ENCODE peak calls at places on chromosomes 2 and 18, in seven cellular contexts. V is gastrocnemius medialis, S is IMR-90, E is uterus, C is fibroblast of villous mesenchyme, L is psoas muscle, R is colonic mucosa. N is an unnamed sample.

GRCh38 chr2:172639823-172640222 is 83.9 kb downstream of the PDK1 start:
- DNase-seq in E (no peak), L (no peak), S (peak), R (no peak), V (no peak), C (peak), N (no peak)

GRCh38 chr2:199659207-199659606 is 191.8 kb downstream of the FTCDNL1 start:
- DNase-seq in R (peak), S (peak), V (no peak), C (peak), E (peak), L (peak), N (peak)

GRCh38 chr2:241507430-241508239 is 749 bp downstream of the STK25 start:
- DNase-seq in C (peak), S (peak), R (no peak), E (no peak), L (peak), V (peak), N (peak)

GRCh38 chr2:10245661-10246060 is 57.0 kb upstream of the HPCAL1 start:
- DNase-seq in R (no peak), E (no peak), L (no peak), V (no peak), C (no peak), S (no peak), N (peak)

GRCh38 chr18:13566941-13567762 is 159.2 kb downstream of the FAM210A start:
- DNase-seq in E (no peak), V (peak), L (peak), C (no peak), R (no peak), S (no peak), N (no peak)

GRCh38 chr18:58615150-58616132 is 13.4 kb downstream of the ALPK2 start:
- DNase-seq in E (no peak), S (peak), V (peak), L (no peak), C (no peak), R (peak), N (no peak)

GRCh38 chr2:108414945-108415344 is 34.1 kb upstream of the GCC2 start:
- DNase-seq in V (no peak), L (no peak), R (no peak), S (no peak), E (no peak), C (no peak), N (no peak)

GRCh38 chr2:63189026-63189425 is 138.4 kb downstream of the OTX1 start:
- DNase-seq in E (no peak), C (peak), S (peak), R (peak), V (no peak), L (no peak), N (peak)

GRCh38 chr2:74762789-74763188 is 71.1 kb upstream of the HK2 start:
- DNase-seq in V (no peak), E (no peak), R (no peak), L (no peak), S (no peak), C (no peak), N (no peak)

GRCh38 chr2:19195681-19196080 is 162.7 kb downstream of the OSR1 start:
- DNase-seq in V (no peak), R (no peak), E (no peak), S (peak), L (no peak), C (no peak), N (no peak)

GRCh38 chr2:73987948-73988700 is 3.4 kb downstream of the TET3 start:
- DNase-seq in V (no peak), C (no peak), S (no peak), E (no peak), R (no peak), L (no peak), N (no peak)

GRCh38 chr18:60552948-60553347 is 180.4 kb upstream of the MC4R start:
- DNase-seq in R (no peak), S (no peak), C (no peak), L (no peak), V (no peak), E (no peak), N (no peak)

GRCh38 chr2:223994562-223995162 is 37.4 kb downstream of the MRPL44 start:
- DNase-seq in E (no peak), S (no peak), R (no peak), C (no peak), L (no peak), V (no peak), N (no peak)

GRCh38 chr18:23956483-23956882 is 58.1 kb upstream of the TTC39C start:
- DNase-seq in V (no peak), S (no peak), L (no peak), C (no peak), E (no peak), R (no peak), N (no peak)

GRCh38 chr2:43169987-43170732 is 56.2 kb downstream of the ZFP36L2 start:
- DNase-seq in V (peak), R (peak), S (no peak), E (no peak), L (peak), C (no peak), N (peak)

GRCh38 chr2:27977623-27978312 is 87.2 kb downstream of the BABAM2 start:
- DNase-seq in L (peak), R (no peak), E (no peak), C (peak), V (peak), S (peak), N (no peak)

GRCh38 chr2:34912084-34912483 is 1313.0 kb upstream of the FAM98A start:
- DNase-seq in R (no peak), L (no peak), C (no peak), E (no peak), V (no peak), S (no peak), N (no peak)

GRCh38 chr18:34809697-34810096 is 99.6 kb downstream of the DTNA start:
- DNase-seq in R (peak), L (peak), E (peak), C (peak), S (peak), V (peak), N (peak)

GRCh38 chr2:41998201-41998781 is 49.5 kb upstream of the PKDCC start:
- DNase-seq in C (no peak), L (no peak), R (no peak), S (no peak), V (no peak), E (no peak), N (no peak)

GRCh38 chr18:74242451-74243096 is 49.2 kb downstream of the CYB5A start:
- DNase-seq in L (no peak), S (no peak), R (peak), E (no peak), C (peak), V (no peak), N (no peak)

GRCh38 chr2:128833628-128834027 is 515.0 kb upstream of the HS6ST1 start:
- DNase-seq in V (no peak), E (no peak), C (no peak), R (no peak), S (no peak), L (no peak), N (no peak)

GRCh38 chr2:14237902-14238301 is 394.6 kb upstream of the LRATD1 start:
- DNase-seq in V (no peak), L (no peak), E (no peak), R (no peak), S (no peak), C (no peak), N (no peak)

GRCh38 chr2:205675861-205676516 is 6.3 kb upstream of the NRP2 start:
- DNase-seq in S (peak), E (no peak), C (peak), V (no peak), L (no peak), R (peak), N (no peak)

GRCh38 chr2:42142476-42143184 is 26.5 kb upstream of the EML4 start:
- DNase-seq in E (no peak), V (no peak), L (no peak), C (peak), S (peak), R (no peak), N (no peak)

GRCh38 chr18:60503166-60503565 is 130.6 kb upstream of the MC4R start:
- DNase-seq in E (no peak), S (no peak), L (no peak), V (no peak), C (no peak), R (no peak), N (no peak)

GRCh38 chr18:49754866-49755265 is 58.5 kb downstream of the ACAA2 start:
- DNase-seq in C (no peak), R (no peak), V (no peak), E (no peak), S (peak), L (no peak), N (no peak)

GRCh38 chr2:232061265-232061664 is 99.8 kb downstream of the DIS3L2 start:
- DNase-seq in C (no peak), V (no peak), R (no peak), E (no peak), S (no peak), L (no peak), N (no peak)
- TF ChIP-seq CTCF in C (no peak), V (no peak), R (no peak), E (no peak), S (no peak), L (no peak), N (no peak)

GRCh38 chr2:59933948-59934347 is 619.5 kb downstream of the BCL11A start:
- DNase-seq in E (no peak), V (no peak), S (no peak), L (no peak), R (no peak), C (no peak), N (no peak)

GRCh38 chr2:59939173-59939572 is 614.3 kb downstream of the BCL11A start:
- DNase-seq in S (no peak), V (no peak), E (no peak), L (no peak), C (no peak), R (no peak), N (peak)

GRCh38 chr2:59936031-59936430 is 617.4 kb downstream of the BCL11A start:
- DNase-seq in E (no peak), L (no peak), R (no peak), V (no peak), C (no peak), S (no peak), N (peak)

GRCh38 chr2:59932341-59932740 is 621.1 kb downstream of the BCL11A start:
- DNase-seq in R (no peak), L (no peak), V (no peak), S (no peak), E (no peak), C (no peak), N (no peak)

GRCh38 chr2:59935005-59935404 is 618.4 kb downstream of the BCL11A start:
- DNase-seq in R (no peak), L (no peak), V (no peak), E (no peak), C (no peak), S (no peak), N (no peak)
- TF ChIP-seq CTCF in R (no peak), L (no peak), V (no peak), E (no peak), C (no peak), S (no peak), N (no peak)

GRCh38 chr2:70496819-70497218 is 56.8 kb downstream of the TGFA start:
- DNase-seq in V (no peak), L (no peak), R (no peak), C (no peak), E (no peak), S (no peak), N (no peak)
- TF ChIP-seq CTCF in V (no peak), L (no peak), R (no peak), C (no peak), E (no peak), S (no peak), N (no peak)

GRCh38 chr18:57052173-57052572 is 94.7 kb upstream of the BOD1L2 start:
- DNase-seq in V (no peak), L (no peak), S (no peak), R (no peak), E (no peak), C (no peak), N (no peak)
- TF ChIP-seq CTCF in V (no peak), L (no peak), S (no peak), R (no peak), E (no peak), C (no peak), N (no peak)

GRCh38 chr18:46677609-46678470 is 20.8 kb upstream of the LOXHD1 start:
- DNase-seq in L (no peak), V (no peak), C (peak), E (no peak), R (no peak), S (no peak), N (no peak)
- TF ChIP-seq CTCF in L (peak), V (no peak), C (no peak), E (no peak), R (no peak), S (no peak), N (no peak)

GRCh38 chr2:191869178-191869577 is 22.3 kb upstream of the CAVIN2 start:
- DNase-seq in E (no peak), C (peak), V (no peak), L (no peak), S (peak), R (peak), N (peak)

GRCh38 chr2:191867507-191867847 is 20.6 kb upstream of the CAVIN2 start:
- DNase-seq in L (no peak), V (no peak), S (no peak), R (no peak), E (no peak), C (no peak), N (no peak)

GRCh38 chr2:191866675-191867506 is 20.0 kb upstream of the CAVIN2 start:
- DNase-seq in V (no peak), S (peak), C (peak), L (no peak), E (no peak), R (peak), N (no peak)

GRCh38 chr2:191869781-191870180 is 22.9 kb upstream of the CAVIN2 start:
- DNase-seq in E (no peak), V (no peak), S (no peak), R (no peak), C (no peak), L (no peak), N (no peak)

DNA sequence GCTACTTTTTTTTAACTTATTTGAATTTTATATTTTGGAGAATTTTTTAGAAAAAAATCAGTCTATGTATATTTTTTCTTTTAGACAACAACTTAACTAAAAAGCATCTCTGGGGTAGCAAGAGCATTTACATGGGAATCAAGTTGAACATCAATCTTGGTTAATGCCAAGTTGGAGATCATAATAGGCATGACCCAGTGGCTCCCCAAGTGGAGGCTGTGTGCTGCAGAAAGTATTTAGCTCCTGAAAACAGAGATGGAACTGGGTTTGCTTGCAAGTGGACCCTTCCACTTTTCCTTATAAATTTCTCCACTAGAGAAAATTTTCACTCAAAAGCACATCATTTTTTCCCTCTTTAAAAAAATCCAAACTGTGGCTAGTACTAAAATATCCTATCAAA is 23.9 kb upstream of the CAVIN2 start:
- DNase-seq in L (no peak), E (no peak), C (no peak), R (no peak), S (no peak), V (no peak), N (no peak)
- TF ChIP-seq CTCF in L (no peak), E (no peak), C (peak), R (no peak), S (no peak), V (no peak), N (no peak)

GRCh38 chr2:100924122-100924519 is 78.0 kb upstream of the RPL31 start:
- DNase-seq in E (no peak), C (peak), R (no peak), S (no peak), L (no peak), V (no peak), N (no peak)

GRCh38 chr2:100921685-100922161 is 80.4 kb upstream of the RPL31 start:
- DNase-seq in S (peak), V (no peak), C (peak), L (no peak), R (no peak), E (no peak), N (no peak)

GRCh38 chr2:100923461-100924020 is 78.5 kb upstream of the RPL31 start:
- DNase-seq in V (no peak), C (no peak), L (no peak), R (no peak), S (no peak), E (no peak), N (no peak)

GRCh38 chr2:100924520-100925451 is 77.3 kb upstream of the RPL31 start:
- DNase-seq in L (no peak), R (peak), E (peak), C (peak), V (no peak), S (peak), N (no peak)

GRCh38 chr2:100919316-100919715 is 82.8 kb upstream of the RPL31 start:
- DNase-seq in V (no peak), S (no peak), R (no peak), C (no peak), E (no peak), L (no peak), N (peak)
- TF ChIP-seq CTCF in V (no peak), S (peak), R (no peak), C (peak), E (no peak), L (no peak), N (peak)

GRCh38 chr2:158391361-158391760 is 65.2 kb downstream of the CCDC148 start:
- DNase-seq in L (no peak), R (no peak), S (no peak), E (no peak), V (no peak), C (no peak), N (no peak)

GRCh38 chr2:158391876-158392275 is 64.7 kb downstream of the CCDC148 start:
- DNase-seq in L (no peak), S (peak), V (no peak), E (no peak), R (no peak), C (peak), N (no peak)

GRCh38 chr2:158385646-158386045 is 70.9 kb downstream of the CCDC148 start:
- DNase-seq in S (no peak), V (no peak), L (no peak), C (no peak), E (no peak), R (no peak), N (no peak)

GRCh38 chr2:158392683-158393082 is 63.9 kb downstream of the CCDC148 start:
- DNase-seq in V (no peak), S (no peak), C (no peak), L (no peak), R (no peak), E (no peak), N (no peak)

GRCh38 chr2:158388159-158388558 is 68.4 kb downstream of the CCDC148 start:
- DNase-seq in V (no peak), L (no peak), R (no peak), S (no peak), C (no peak), E (no peak), N (no peak)
- TF ChIP-seq CTCF in V (no peak), L (no peak), R (no peak), S (no peak), C (no peak), E (no peak), N (no peak)

GRCh38 chr18:63427566-63427965 is 5.3 kb upstream of the VPS4B start:
- DNase-seq in S (no peak), V (no peak), C (no peak), L (no peak), E (no peak), R (peak), N (no peak)

GRCh38 chr18:63433349-63433866 is 11.1 kb upstream of the VPS4B start:
- DNase-seq in E (no peak), V (peak), L (no peak), R (no peak), C (no peak), S (no peak), N (no peak)

GRCh38 chr18:63430526-63430925 is 8.2 kb upstream of the VPS4B start:
- DNase-seq in C (no peak), L (no peak), R (no peak), S (no peak), E (no peak), V (no peak), N (no peak)

DNA sequence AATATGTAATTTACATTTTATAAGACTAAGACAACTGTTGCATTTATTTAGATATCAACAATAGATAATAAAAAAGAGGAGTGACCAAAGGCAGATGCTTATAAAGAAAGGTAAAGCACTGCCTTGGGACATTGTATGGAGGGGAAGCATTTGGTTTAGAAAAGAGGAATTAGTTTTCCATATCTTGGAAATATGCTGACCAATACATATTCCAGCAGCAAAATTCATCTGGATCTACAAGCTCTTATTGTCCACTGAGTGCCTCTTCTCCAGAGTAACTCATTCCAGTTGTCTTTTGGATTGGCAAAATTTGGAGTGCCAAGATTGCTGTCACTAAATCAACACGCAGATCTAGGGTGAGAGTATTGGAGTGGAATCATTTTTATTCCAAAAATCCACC is 8.9 kb upstream of the VPS4B start:
- DNase-seq in S (no peak), L (no peak), E (no peak), R (no peak), C (no peak), V (no peak), N (no peak)
- TF ChIP-seq CTCF in S (no peak), L (no peak), E (no peak), R (no peak), C (no peak), V (no peak), N (no peak)

N was measured in nephron progenitor cell.